ENCODE peak calls at places on chromosomes 1 and 21, in five cellular contexts. N, Q, J, O and F are unnamed samples.

GRCh38 chr1:197774691-197775281 is 494 bp downstream of the DENND1B start:
- DNase-seq in Q (peak; percentile 40), J (peak; percentile 26), N (peak; percentile 33), O (peak; percentile 44), F (no peak)

GRCh38 chr1:966603-967295 is 467 bp downstream of the PLEKHN1 start:
- DNase-seq in J (peak; percentile 77), Q (no peak), O (peak; percentile 83), N (peak; percentile 65), F (no peak)

GRCh38 chr1:247113094-247113497 is 8.9 kb upstream of the ZNF669 start:
- DNase-seq in Q (no peak), N (no peak), O (no peak), J (no peak), F (no peak)

GRCh38 chr1:108049083-108049819 is 84.3 kb upstream of the VAV3 start:
- DNase-seq in Q (no peak), N (peak; percentile 6), O (no peak), J (peak; percentile 15), F (no peak)

GRCh38 chr1:116733466-116734108 is 20.6 kb upstream of the CD2 start:
- DNase-seq in J (no peak), Q (no peak), O (no peak), N (no peak), F (no peak)

GRCh38 chr21:31335957-31336738 is 7.9 kb downstream of the TIAM1 start:
- DNase-seq in Q (no peak), J (peak; percentile 96), N (peak; percentile 8), O (peak; percentile 36), F (no peak)

GRCh38 chr1:30111431-30111830 is 612.0 kb downstream of the MATN1 start:
- DNase-seq in Q (peak; percentile 33), O (no peak), N (peak; percentile 28), J (peak; percentile 52), F (no peak)

GRCh38 chr21:46320331-46320801 is 3.3 kb downstream of the C21orf58 start:
- DNase-seq in Q (no peak), J (no peak), O (no peak), N (no peak), F (no peak)

GRCh38 chr1:15994590-15995351 is 9.3 kb upstream of the SRARP start:
- DNase-seq in J (peak; percentile 69), N (peak; percentile 64), O (no peak), Q (no peak), F (no peak)

GRCh38 chr1:18015719-18016118 is 91.9 kb upstream of the IGSF21 start:
- DNase-seq in Q (no peak), N (no peak), J (no peak), O (no peak), F (no peak)

GRCh38 chr1:24872446-24872845 is 57.6 kb downstream of the RUNX3 start:
- DNase-seq in O (no peak), J (no peak), N (no peak), Q (no peak), F (no peak)

GRCh38 chr1:71037066-71037465 is 10.6 kb downstream of the PTGER3 start:
- DNase-seq in O (no peak), N (no peak), J (no peak), Q (no peak), F (no peak)

GRCh38 chr1:234926574-234927311 is 201.9 kb downstream of the TOMM20 start:
- DNase-seq in N (no peak), J (no peak), Q (no peak), O (peak; percentile 28), F (no peak)

GRCh38 chr1:116254776-116255175 is 118.3 kb upstream of the ATP1A1 start:
- DNase-seq in O (no peak), N (no peak), Q (no peak), J (peak; percentile 49), F (no peak)

GRCh38 chr1:231376101-231376500 is 38.0 kb downstream of the SPRTN start:
- DNase-seq in Q (no peak), N (no peak), J (peak; percentile 22), O (no peak), F (no peak)

GRCh38 chr1:203592728-203593127 is 33.9 kb upstream of the ATP2B4 start:
- DNase-seq in O (no peak), Q (no peak), J (peak; percentile 77), N (no peak), F (no peak)

GRCh38 chr1:65208577-65208976 is 60.6 kb downstream of the AK4 start:
- DNase-seq in N (no peak), Q (no peak), O (no peak), J (no peak), F (no peak)

GRCh38 chr1:246214708-246215504 is 292.2 kb downstream of the SMYD3 start:
- DNase-seq in J (peak; percentile 97), O (no peak), N (no peak), Q (peak; percentile 58), F (no peak)

GRCh38 chr1:211842518-211842917 is 12.0 kb upstream of the LPGAT1 start:
- DNase-seq in J (no peak), Q (no peak), N (no peak), O (no peak), F (no peak)

GRCh38 chr1:2449636-2450454 is 26.2 kb upstream of the PLCH2 start:
- DNase-seq in J (no peak), Q (no peak), O (no peak), N (no peak), F (no peak)

GRCh38 chr1:33852711-33853110 is 11.2 kb upstream of the HMGB4 start:
- DNase-seq in J (no peak), Q (no peak), O (no peak), N (no peak), F (no peak)

GRCh38 chr1:64320899-64321624 is 117.6 kb downstream of the UBE2U start:
- DNase-seq in J (no peak), Q (no peak), N (no peak), O (no peak), F (no peak)

GRCh38 chr1:162829268-162829667 is 31.7 kb downstream of the CCDC190 start:
- DNase-seq in O (no peak), Q (no peak), J (no peak), N (no peak), F (no peak)